ENCODE peak calls at places on chromosomes 11 and 22, in five cellular contexts. One of them, this sample, is unnamed.

GRCh38 chr22:20128902-20129746 is 2.5 kb upstream of the ZDHHC8 start:
- ATAC-seq in HepG2: peak
- ATAC-seq in upper lobe of left lung: no peak
- ATAC-seq in K562: peak
- ATAC-seq in GM12878: peak
- ATAC-seq in this sample: no peak

GRCh38 chr22:28810839-28811491 is 10.6 kb upstream of the XBP1 start:
- ATAC-seq in HepG2: peak
- ATAC-seq in upper lobe of left lung: no peak
- ATAC-seq in K562: no peak
- ATAC-seq in GM12878: peak
- ATAC-seq in this sample: no peak

GRCh38 chr11:70698871-70699270 is 300.5 kb downstream of the CTTN start:
- ATAC-seq in HepG2: no peak
- ATAC-seq in upper lobe of left lung: no peak
- ATAC-seq in K562: no peak
- ATAC-seq in GM12878: no peak
- ATAC-seq in this sample: no peak

GRCh38 chr11:46102843-46103242 is 18.4 kb downstream of the PHF21A start:
- ATAC-seq in HepG2: no peak
- ATAC-seq in upper lobe of left lung: no peak
- ATAC-seq in K562: peak
- ATAC-seq in GM12878: no peak
- ATAC-seq in this sample: no peak

GRCh38 chr11:25943777-25944661 is 387.9 kb upstream of the ANO3 start:
- ATAC-seq in HepG2: peak
- ATAC-seq in upper lobe of left lung: peak
- ATAC-seq in K562: no peak
- ATAC-seq in GM12878: no peak
- ATAC-seq in this sample: no peak

GRCh38 chr11:34214961-34215805 is 109.8 kb downstream of the NAT10 start:
- ATAC-seq in HepG2: no peak
- ATAC-seq in upper lobe of left lung: peak
- ATAC-seq in K562: no peak
- ATAC-seq in GM12878: peak
- ATAC-seq in this sample: no peak

GRCh38 chr11:117498791-117499190 is 171.1 kb downstream of the CEP164 start:
- ATAC-seq in HepG2: no peak
- ATAC-seq in upper lobe of left lung: no peak
- ATAC-seq in K562: no peak
- ATAC-seq in GM12878: no peak
- ATAC-seq in this sample: no peak

GRCh38 chr11:72191961-72192381 is at the start of gene FOLR1:
- ATAC-seq in HepG2: no peak
- ATAC-seq in upper lobe of left lung: peak
- ATAC-seq in K562: peak
- ATAC-seq in GM12878: no peak
- ATAC-seq in this sample: no peak

GRCh38 chr11:126277322-126277721 is 5.6 kb upstream of the TIRAP start:
- ATAC-seq in HepG2: peak
- ATAC-seq in upper lobe of left lung: no peak
- ATAC-seq in K562: no peak
- ATAC-seq in GM12878: no peak
- ATAC-seq in this sample: no peak

GRCh38 chr22:41330169-41330568 is 28.8 kb downstream of the ZC3H7B start:
- ATAC-seq in HepG2: no peak
- ATAC-seq in upper lobe of left lung: no peak
- ATAC-seq in K562: no peak
- ATAC-seq in GM12878: no peak
- ATAC-seq in this sample: no peak

GRCh38 chr22:46365166-46365624 is 29.7 kb downstream of the TRMU start:
- ATAC-seq in HepG2: no peak
- ATAC-seq in upper lobe of left lung: no peak
- ATAC-seq in K562: no peak
- ATAC-seq in GM12878: no peak
- ATAC-seq in this sample: no peak

GRCh38 chr11:72430743-72431570 is 3.4 kb downstream of the CLPB start:
- ATAC-seq in HepG2: peak
- ATAC-seq in upper lobe of left lung: no peak
- ATAC-seq in K562: peak
- ATAC-seq in GM12878: peak
- ATAC-seq in this sample: no peak

GRCh38 chr11:62432695-62433094 is 13.9 kb downstream of the SCGB1A1 start:
- ATAC-seq in HepG2: peak
- ATAC-seq in upper lobe of left lung: no peak
- ATAC-seq in K562: no peak
- ATAC-seq in GM12878: no peak
- ATAC-seq in this sample: no peak

GRCh38 chr11:62431171-62431895 is 12.5 kb downstream of the SCGB1A1 start:
- ATAC-seq in HepG2: no peak
- ATAC-seq in upper lobe of left lung: no peak
- ATAC-seq in K562: no peak
- ATAC-seq in GM12878: no peak
- ATAC-seq in this sample: no peak

GRCh38 chr11:62427630-62428233 is 8.9 kb downstream of the SCGB1A1 start:
- ATAC-seq in HepG2: no peak
- ATAC-seq in upper lobe of left lung: no peak
- ATAC-seq in K562: no peak
- ATAC-seq in GM12878: peak
- ATAC-seq in this sample: no peak

GRCh38 chr11:62430350-62430749 is 11.5 kb downstream of the SCGB1A1 start:
- ATAC-seq in HepG2: no peak
- ATAC-seq in upper lobe of left lung: no peak
- ATAC-seq in K562: no peak
- ATAC-seq in GM12878: no peak
- ATAC-seq in this sample: no peak

DNA sequence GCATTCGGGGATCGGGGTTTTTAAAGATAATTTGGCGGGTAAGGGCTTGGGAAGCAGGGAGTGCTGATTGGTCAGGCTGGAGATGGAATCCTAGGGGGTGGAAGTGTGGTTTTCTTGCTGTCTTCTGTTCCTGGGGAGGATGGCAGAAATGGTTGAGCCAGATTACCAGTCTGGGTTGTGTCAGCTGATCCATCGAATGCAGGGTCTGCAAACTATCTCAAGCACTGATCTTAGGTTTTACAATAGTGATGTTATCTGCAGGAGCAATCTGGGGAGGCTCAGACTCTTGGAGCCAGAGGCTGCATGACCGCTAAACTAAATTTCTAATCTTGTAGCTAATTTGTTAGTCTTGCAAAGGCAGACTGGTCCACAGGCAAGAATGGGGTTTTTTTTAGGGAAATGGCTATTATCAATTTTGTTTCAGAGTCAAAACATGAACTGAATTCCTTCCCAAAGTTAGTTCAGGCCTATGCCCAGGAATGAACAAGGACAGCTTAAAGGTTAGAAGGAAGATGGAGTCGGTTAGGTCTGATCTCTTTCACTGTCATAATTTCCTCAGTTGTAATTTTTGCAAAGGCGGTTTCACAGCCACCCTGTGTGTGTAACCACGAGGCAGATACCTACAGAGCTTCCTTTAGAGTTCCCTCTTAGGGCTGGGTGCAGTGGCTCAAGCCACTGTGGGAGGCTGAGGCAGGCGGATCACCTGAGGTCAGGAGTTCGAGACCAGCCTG is 10.2 kb downstream of the SCGB1A1 start:
- ATAC-seq in HepG2: no peak
- ATAC-seq in upper lobe of left lung: no peak
- ATAC-seq in K562: no peak
- ATAC-seq in GM12878: no peak
- ATAC-seq in this sample: no peak
- TF ChIP-seq EP300 in HepG2: no peak
- TF ChIP-seq EP300 in upper lobe of left lung: no peak
- TF ChIP-seq EP300 in K562: no peak
- TF ChIP-seq EP300 in GM12878: no peak
- TF ChIP-seq EP300 in this sample: no peak

GRCh38 chr22:35766654-35767580 is 49.2 kb downstream of the APOL5 start:
- ATAC-seq in HepG2: no peak
- ATAC-seq in upper lobe of left lung: no peak
- ATAC-seq in K562: no peak
- ATAC-seq in GM12878: no peak
- ATAC-seq in this sample: peak

GRCh38 chr22:35775339-35775738 is 57.7 kb downstream of the APOL5 start:
- ATAC-seq in HepG2: no peak
- ATAC-seq in upper lobe of left lung: no peak
- ATAC-seq in K562: no peak
- ATAC-seq in GM12878: no peak
- ATAC-seq in this sample: no peak

GRCh38 chr22:35769974-35770373 is 52.3 kb downstream of the APOL5 start:
- ATAC-seq in HepG2: no peak
- ATAC-seq in upper lobe of left lung: no peak
- ATAC-seq in K562: no peak
- ATAC-seq in GM12878: no peak
- ATAC-seq in this sample: no peak
- H3K27ac ChIP-seq in HepG2: no peak
- H3K27ac ChIP-seq in upper lobe of left lung: no peak
- H3K27ac ChIP-seq in K562: no peak
- H3K27ac ChIP-seq in GM12878: no peak
- H3K27ac ChIP-seq in this sample: no peak

DNA sequence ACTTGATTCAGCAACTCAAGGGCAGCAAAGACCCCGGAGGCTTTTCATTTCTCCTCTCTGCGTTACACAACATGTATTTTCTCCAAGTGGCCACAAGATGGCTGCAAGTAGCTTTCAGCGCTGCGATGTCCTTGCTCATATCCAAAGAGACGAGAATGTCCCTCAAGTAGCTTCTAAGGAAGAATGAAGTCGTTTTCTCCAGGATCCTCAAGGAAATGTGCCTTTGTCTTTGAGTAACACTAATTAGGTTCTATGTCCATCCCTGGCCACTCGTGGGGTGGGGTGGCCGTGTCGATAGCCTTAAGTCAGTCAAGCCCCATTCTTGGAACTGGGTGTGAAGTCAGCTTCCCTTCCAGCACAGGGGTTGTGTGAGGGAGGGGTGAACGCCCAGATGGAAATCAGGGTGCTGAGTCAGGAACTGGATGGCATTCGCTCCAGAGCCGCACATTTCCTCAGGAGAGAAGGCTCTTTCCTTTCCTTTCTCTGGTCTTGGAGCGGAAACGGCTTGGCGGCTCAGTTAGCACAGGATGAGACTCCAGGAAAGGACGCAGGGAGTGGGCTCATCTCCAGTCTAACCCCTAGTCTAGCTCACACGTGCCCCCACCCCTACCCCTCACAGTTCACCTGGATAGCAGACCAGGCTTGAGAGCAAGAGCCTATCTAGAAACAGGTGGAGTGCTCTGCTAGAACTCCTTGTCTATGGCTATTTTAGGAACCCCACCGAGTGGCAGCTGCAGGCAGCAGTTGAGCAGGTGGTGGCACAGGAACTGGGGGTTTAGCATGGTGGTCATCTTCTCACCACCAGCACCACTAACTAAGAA is 44.3 kb downstream of the NNMT start:
- ATAC-seq in HepG2: peak
- ATAC-seq in upper lobe of left lung: peak
- ATAC-seq in K562: peak
- ATAC-seq in GM12878: peak
- ATAC-seq in this sample: peak
- TF ChIP-seq POLR2AphosphoS5 in HepG2: no peak
- TF ChIP-seq POLR2AphosphoS5 in upper lobe of left lung: peak
- TF ChIP-seq POLR2AphosphoS5 in K562: no peak
- TF ChIP-seq POLR2AphosphoS5 in GM12878: no peak
- TF ChIP-seq POLR2AphosphoS5 in this sample: no peak

GRCh38 chr11:47248664-47249377 is at the start of gene ACP2:
- ATAC-seq in HepG2: peak
- ATAC-seq in upper lobe of left lung: peak
- ATAC-seq in K562: peak
- ATAC-seq in GM12878: peak
- ATAC-seq in this sample: peak
- TF ChIP-seq EP300 in HepG2: peak
- TF ChIP-seq EP300 in upper lobe of left lung: no peak
- TF ChIP-seq EP300 in K562: peak
- TF ChIP-seq EP300 in GM12878: no peak
- TF ChIP-seq EP300 in this sample: no peak

GRCh38 chr11:63854696-63855095 is 15.8 kb downstream of the MARK2 start:
- ATAC-seq in HepG2: no peak
- ATAC-seq in upper lobe of left lung: no peak
- ATAC-seq in K562: no peak
- ATAC-seq in GM12878: no peak
- ATAC-seq in this sample: no peak

GRCh38 chr11:63855975-63856374 is 17.1 kb downstream of the MARK2 start:
- ATAC-seq in HepG2: peak
- ATAC-seq in upper lobe of left lung: no peak
- ATAC-seq in K562: peak
- ATAC-seq in GM12878: peak
- ATAC-seq in this sample: no peak

GRCh38 chr11:63862923-63863322 is 24.0 kb downstream of the MARK2 start:
- ATAC-seq in HepG2: peak
- ATAC-seq in upper lobe of left lung: no peak
- ATAC-seq in K562: no peak
- ATAC-seq in GM12878: no peak
- ATAC-seq in this sample: no peak

GRCh38 chr11:63858628-63859550 is 20.0 kb downstream of the MARK2 start:
- ATAC-seq in HepG2: no peak
- ATAC-seq in upper lobe of left lung: peak
- ATAC-seq in K562: peak
- ATAC-seq in GM12878: peak
- ATAC-seq in this sample: peak
- H3K27ac ChIP-seq in HepG2: peak
- H3K27ac ChIP-seq in upper lobe of left lung: peak
- H3K27ac ChIP-seq in K562: no peak
- H3K27ac ChIP-seq in GM12878: no peak
- H3K27ac ChIP-seq in this sample: no peak

This sample was measured in gastroesophageal sphincter.